ENCODE peak calls at places on chromosomes 5 and 9, in six cellular contexts. R is cardiac muscle cell, N is OCI-LY7, W is foreskin fibroblast, O is kidney epithelial cell, E is fibroblast of mammary gland. A is an unnamed sample.

GRCh38 chr9:16445141-16445920 is 425.1 kb downstream of the BNC2 start:
- DNase-seq in E (peak; percentile 50), O (no peak), W (peak; percentile 24), N (no peak), R (peak; percentile 25), A (peak; percentile 68)

GRCh38 chr9:81801190-81801589 is 111.8 kb upstream of the TLE1 start:
- DNase-seq in E (peak; percentile 38), R (no peak), O (no peak), W (no peak), N (no peak), A (peak; percentile 53)

GRCh38 chr9:78031271-78031825 is at the start of gene GNAQ:
- DNase-seq in E (no peak), N (no peak), W (no peak), O (no peak), R (no peak), A (no peak)

GRCh38 chr5:153515269-153515668 is 24.8 kb downstream of the GRIA1 start:
- DNase-seq in O (no peak), R (peak; percentile 55), E (peak; percentile 75), N (no peak), W (peak; percentile 77), A (peak; percentile 27)

GRCh38 chr9:113516840-113517577 is 53.5 kb downstream of the RGS3 start:
- DNase-seq in N (peak; percentile 85), R (no peak), W (no peak), E (no peak), O (no peak), A (no peak)

GRCh38 chr5:15014809-15015208 is 143.2 kb upstream of the ANKH start:
- DNase-seq in R (peak; percentile 67), W (no peak), O (peak; percentile 29), N (no peak), E (no peak), A (peak; percentile 67)

GRCh38 chr5:160496334-160496733 is 74.7 kb downstream of the PTTG1 start:
- DNase-seq in E (no peak), O (no peak), R (no peak), W (no peak), N (no peak), A (no peak)

GRCh38 chr9:69975681-69976080 is 68.0 kb upstream of the MAMDC2 start:
- DNase-seq in E (peak; percentile 24), N (no peak), W (no peak), R (peak; percentile 22), O (no peak), A (no peak)

GRCh38 chr5:98085593-98085992 is 687.9 kb upstream of the RGMB start:
- DNase-seq in R (no peak), E (no peak), W (no peak), N (no peak), O (no peak), A (no peak)

GRCh38 chr5:26691486-26691885 is 346.9 kb downstream of the CDH9 start:
- DNase-seq in W (no peak), E (no peak), N (no peak), R (no peak), O (no peak), A (no peak)

GRCh38 chr9:126860757-126861466 is 473 bp downstream of the ZBTB34 start:
- DNase-seq in O (no peak), W (no peak), N (peak; percentile 28), E (no peak), R (peak; percentile 15), A (no peak)

GRCh38 chr5:95822038-95822407 is 503 bp downstream of the GLRX start:
- DNase-seq in N (peak; percentile 94), R (peak; percentile 71), E (peak; percentile 63), O (no peak), W (no peak), A (peak; percentile 73)

GRCh38 chr9:81871695-81872094 is 56.5 kb upstream of the SPATA31D4 start:
- DNase-seq in E (peak; percentile 78), O (no peak), N (no peak), R (peak; percentile 44), W (peak; percentile 49), A (peak; percentile 70)

GRCh38 chr9:91307279-91307678 is 54.4 kb downstream of the AUH start:
- DNase-seq in E (no peak), R (no peak), N (no peak), O (no peak), W (no peak), A (no peak)

GRCh38 chr9:35273591-35273990 is 111.8 kb downstream of the UNC13B start:
- DNase-seq in W (no peak), N (no peak), E (no peak), R (no peak), O (no peak), A (no peak)

GRCh38 chr5:65674749-65675148 is 47.2 kb downstream of the SGTB start:
- DNase-seq in W (peak; percentile 24), N (no peak), O (no peak), R (peak; percentile 27), E (peak; percentile 30), A (peak; percentile 62)

GRCh38 chr5:132431682-132432081 is 58.9 kb downstream of the IRF1 start:
- DNase-seq in R (no peak), N (no peak), E (no peak), O (no peak), W (no peak), A (no peak)

GRCh38 chr9:82031538-82032280 is 43.1 kb downstream of the SPATA31D1 start:
- DNase-seq in E (peak; percentile 91), O (peak; percentile 18), N (no peak), R (peak; percentile 92), W (peak; percentile 65), A (peak; percentile 94)

GRCh38 chr5:140262839-140263238 is 40.1 kb downstream of the PFDN1 start:
- DNase-seq in N (no peak), O (no peak), E (no peak), R (no peak), W (no peak), A (no peak)

GRCh38 chr9:131677445-131678180 is 62.3 kb downstream of the RAPGEF1 start:
- DNase-seq in O (no peak), W (peak; percentile 59), R (peak; percentile 64), N (peak; percentile 92), E (peak; percentile 77), A (peak; percentile 78)

GRCh38 chr9:129383415-129384088 is 205.5 kb upstream of the IER5L start:
- DNase-seq in O (no peak), E (peak; percentile 66), N (peak; percentile 83), R (peak; percentile 82), W (peak; percentile 56), A (peak; percentile 70)

GRCh38 chr5:29114331-29114768 is 2076.0 kb upstream of the CDH9 start:
- DNase-seq in E (no peak), O (no peak), R (no peak), W (no peak), N (no peak), A (no peak)

GRCh38 chr9:127942152-127943010 is 4.7 kb upstream of the DPM2 start:
- DNase-seq in E (peak; percentile 70), W (peak; percentile 50), R (peak; percentile 81), O (no peak), N (peak; percentile 72), A (peak; percentile 71)

DNA sequence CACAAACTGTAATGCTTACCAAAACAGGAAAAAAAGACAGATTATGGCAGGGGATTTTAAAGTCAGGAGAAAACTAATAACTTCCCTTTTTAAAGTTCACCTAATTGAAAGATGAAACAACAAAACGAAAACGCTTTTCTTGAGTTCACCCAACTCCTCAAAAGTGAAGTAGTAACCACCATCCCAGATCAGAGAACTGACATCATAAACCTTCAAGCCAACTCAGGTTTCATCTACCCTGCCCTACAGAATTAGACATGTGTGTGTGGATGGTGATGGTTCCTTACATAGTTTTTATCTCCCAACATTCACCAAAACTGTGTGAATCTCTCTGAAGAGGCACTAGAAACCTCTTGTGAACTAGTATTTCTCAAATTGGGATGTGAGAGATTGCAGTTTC is 195.2 kb upstream of the PTGER4 start:
- DNase-seq in R (no peak), E (no peak), W (no peak), N (peak; percentile 18), O (no peak), A (no peak)
- H3K4me3 ChIP-seq in R (no peak overlapping the region), E (no peak overlapping the region), W (no peak overlapping the region), N (peak overlapping the region; percentile 48), O (no peak overlapping the region), A (no peak overlapping the region)

DNA sequence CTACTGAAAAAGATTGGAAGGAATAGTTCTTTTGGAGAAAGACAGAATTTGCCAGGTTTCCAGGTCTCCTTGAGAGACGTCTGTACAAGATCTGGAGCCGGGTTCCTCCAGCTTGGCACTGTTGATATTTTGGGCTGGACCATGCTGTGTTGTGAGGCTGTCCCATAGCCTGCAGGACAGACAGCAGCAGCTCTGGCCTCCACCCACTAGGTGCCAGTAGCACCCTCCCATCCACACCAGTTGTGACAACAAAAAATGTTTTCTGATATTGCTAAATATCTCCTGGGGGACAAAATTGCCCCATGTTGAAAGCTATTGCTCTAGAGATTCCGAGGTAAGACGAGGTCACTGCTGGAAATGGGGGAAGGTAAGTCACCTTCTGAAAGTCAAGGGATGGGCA is 287.7 kb upstream of the DAP start:
- DNase-seq in W (no peak), R (no peak), E (no peak), N (peak; percentile 1), O (no peak), A (no peak)
- TF ChIP-seq CTCF in W (peak; percentile 4), R (no peak), E (peak; percentile 9), N (peak; percentile 57), O (peak; percentile 33), A (no peak)

DNA sequence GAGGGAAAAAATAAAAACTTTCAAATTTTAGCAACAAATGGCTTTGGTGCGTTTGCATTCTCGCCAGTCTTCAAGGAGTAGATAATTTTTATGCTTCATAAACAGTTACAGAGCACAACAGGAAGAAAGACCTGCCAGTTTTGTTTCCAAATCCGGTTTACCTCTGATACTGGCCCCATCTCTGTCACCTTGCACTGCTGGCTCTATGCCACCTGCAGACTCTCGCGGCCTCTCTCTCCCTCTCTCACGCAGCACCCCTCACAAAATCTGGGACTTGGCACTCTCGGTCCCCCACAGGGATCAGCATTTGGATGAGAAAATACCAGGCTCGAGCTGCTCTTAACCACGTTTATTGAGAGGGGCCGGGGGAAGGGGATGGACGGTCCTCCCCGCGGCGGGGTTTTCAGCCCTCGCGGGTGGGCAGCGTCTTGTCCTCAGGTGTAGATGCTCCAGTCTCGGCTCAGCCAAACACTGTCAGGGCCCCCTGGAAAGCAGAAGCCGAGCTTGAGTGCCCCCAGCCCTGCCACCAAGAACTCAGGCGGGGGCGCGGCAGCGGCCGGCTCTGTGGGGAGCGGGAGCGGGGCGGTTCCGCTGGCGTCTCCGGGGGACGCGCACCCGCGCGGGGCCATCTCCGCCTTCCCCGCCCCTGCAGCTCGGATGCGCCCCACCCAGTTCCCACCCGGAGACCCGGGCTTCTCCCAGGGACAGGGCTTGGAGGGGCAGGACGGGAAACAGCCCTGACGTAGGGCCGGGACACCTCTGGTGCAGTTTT is 1.3 kb downstream of the SCGB3A1 start:
- DNase-seq in N (peak; percentile 6), W (peak; percentile 3), E (no peak), O (no peak), R (no peak), A (no peak)
- H3K4me3 ChIP-seq in N (no peak overlapping the region), W (no peak overlapping the region), E (no peak overlapping the region), O (no peak overlapping the region), R (peak overlapping the region; percentile 27), A (no peak overlapping the region)

GRCh38 chr9:111400564-111400898 is 70.5 kb upstream of the OR2K2 start:
- DNase-seq in W (no peak), O (no peak), N (no peak), E (peak; percentile 21), R (no peak), A (peak; percentile 4)

GRCh38 chr9:111393971-111394370 is 63.9 kb upstream of the OR2K2 start:
- DNase-seq in E (no peak), R (no peak), W (no peak), O (no peak), N (no peak), A (no peak)

GRCh38 chr9:111405701-111406100 is 75.7 kb upstream of the OR2K2 start:
- DNase-seq in O (no peak), R (no peak), N (no peak), E (no peak), W (no peak), A (no peak)

GRCh38 chr9:111399211-111399739 is 69.3 kb upstream of the OR2K2 start:
- DNase-seq in N (no peak), W (no peak), E (no peak), O (no peak), R (no peak), A (no peak)

GRCh38 chr9:111399772-111400563 is 69.9 kb upstream of the OR2K2 start:
- DNase-seq in E (peak; percentile 67), O (no peak), W (no peak), R (peak; percentile 35), N (peak; percentile 24), A (peak; percentile 37)
- TF ChIP-seq CTCF in E (peak; percentile 72), O (peak; percentile 58), W (peak; percentile 34), R (peak; percentile 47), N (peak; percentile 75), A (peak; percentile 47)

A was measured in fibroblast of the aortic adventitia.